ENCODE peak calls at places on chromosome 14, in seven cellular contexts. O, C, S, R, B, Z and Y are unnamed samples.

GRCh38 chr14:22448905-22449611 is 140.0 kb downstream of the DAD1 start:
- DNase-seq in O (no peak), S (no peak), Z (no peak), R (no peak), C (no peak), B (peak; percentile 49), Y (no peak)

GRCh38 chr14:103597623-103598372 is 31.2 kb upstream of the KLC1 start:
- DNase-seq in O (no peak), R (no peak), C (no peak), S (peak; percentile 73), Z (peak; percentile 75), B (peak; percentile 97), Y (no peak)

GRCh38 chr14:67694791-67695393 is 672 bp downstream of the RDH11 start:
- DNase-seq in C (peak; percentile 60), B (peak; percentile 98), S (peak; percentile 95), Z (peak; percentile 84), R (peak; percentile 74), O (peak; percentile 41), Y (peak; percentile 96)

GRCh38 chr14:51660720-51661119 is 9.0 kb downstream of the FRMD6 start:
- DNase-seq in B (peak; percentile 39), Z (no peak), C (no peak), S (no peak), R (no peak), O (no peak), Y (no peak)

GRCh38 chr14:35384386-35385041 is 20.0 kb downstream of the NFKBIA start:
- DNase-seq in B (peak; percentile 98), O (peak; percentile 70), R (no peak), S (no peak), C (peak; percentile 45), Z (no peak), Y (no peak)

GRCh38 chr14:73242274-73242960 is 5.1 kb downstream of the PAPLN start:
- DNase-seq in S (no peak), C (no peak), R (no peak), B (no peak), Z (no peak), O (no peak), Y (no peak)

GRCh38 chr14:104094056-104094708 is 8.7 kb downstream of the ASPG start:
- DNase-seq in S (no peak), C (no peak), O (no peak), B (no peak), Z (peak; percentile 29), R (no peak), Y (no peak)

GRCh38 chr14:68199465-68200145 is 380.0 kb downstream of the RAD51B start:
- DNase-seq in S (no peak), B (no peak), C (no peak), Z (no peak), O (peak; percentile 62), R (no peak), Y (no peak)

GRCh38 chr14:73935666-73936065 is 14.2 kb downstream of the FAM161B start:
- DNase-seq in O (no peak), R (peak; percentile 19), C (no peak), Z (peak; percentile 13), B (peak; percentile 46), S (peak; percentile 75), Y (peak; percentile 33)

GRCh38 chr14:71734076-71734475 is 198.2 kb upstream of the RGS6 start:
- DNase-seq in B (no peak), C (no peak), S (no peak), O (no peak), Z (no peak), R (no peak), Y (no peak)

GRCh38 chr14:102825307-102826095 is 48.3 kb downstream of the TRAF3 start:
- DNase-seq in C (no peak), B (no peak), R (no peak), S (no peak), O (no peak), Z (no peak), Y (no peak)

GRCh38 chr14:65131176-65131765 is 29.0 kb upstream of the MAX start:
- DNase-seq in C (no peak), S (no peak), Z (no peak), R (no peak), O (no peak), B (peak; percentile 38), Y (peak; percentile 67)

GRCh38 chr14:79670811-79671210 is 540.5 kb downstream of the DIO2 start:
- DNase-seq in O (no peak), B (no peak), Z (peak; percentile 27), R (no peak), C (no peak), S (no peak), Y (no peak)

GRCh38 chr14:41925409-41925808 is 318.7 kb downstream of the LRFN5 start:
- DNase-seq in O (no peak), Z (peak; percentile 61), C (peak; percentile 36), S (no peak), R (no peak), B (peak; percentile 36), Y (peak; percentile 10)

GRCh38 chr14:76953196-76953945 is 75.1 kb downstream of the IRF2BPL start:
- DNase-seq in S (peak; percentile 90), Z (no peak), O (peak; percentile 81), C (peak; percentile 54), B (peak; percentile 93), R (peak; percentile 44), Y (peak; percentile 96)

GRCh38 chr14:87483651-87484260 is 509.2 kb downstream of the GALC start:
- DNase-seq in B (peak; percentile 21), O (no peak), Z (no peak), C (no peak), R (no peak), S (no peak), Y (no peak)